ENCODE peak calls at places on chromosome 5, in five cellular contexts. Q is astrocyte of the spinal cord; B is NCI-H1092; A is stimulated activated CD4-positive, alpha-beta T cell treated with anti-CD3 and anti-CD28 coated beads, Interleukin-2, amount 100 ng/mL, for 24 hours; E is cardiac septum. L is an unnamed sample.

GRCh38 chr5:67246546-67246945 is 49.9 kb upstream of the CD180 start:
- DNase-seq in Q (no peak), B (no peak), A (no peak), E (no peak), L (no peak)

GRCh38 chr5:125717209-125717608 is 706.0 kb upstream of the GRAMD2B start:
- DNase-seq in Q (peak; percentile 86), B (no peak), A (no peak), E (no peak), L (no peak)

GRCh38 chr5:53908752-53909151 is 348.3 kb downstream of the NDUFS4 start:
- DNase-seq in Q (no peak), B (no peak), A (no peak), E (no peak), L (no peak)

GRCh38 chr5:32471784-32472183 is 27.2 kb upstream of the ZFR start:
- DNase-seq in Q (no peak), B (no peak), A (no peak), E (no peak), L (no peak)

GRCh38 chr5:57311921-57312320 is 138.1 kb downstream of the GPBP1 start:
- DNase-seq in Q (no peak), B (no peak), A (no peak), E (no peak), L (no peak)

GRCh38 chr5:173825215-173825865 is 62.8 kb upstream of the CPEB4 start:
- DNase-seq in Q (no peak), B (no peak), A (no peak), E (no peak), L (no peak)

GRCh38 chr5:151037561-151038291 is 17.3 kb downstream of the GPX3 start:
- DNase-seq in Q (peak; percentile 56), B (no peak), A (no peak), E (no peak), L (no peak)

GRCh38 chr5:130529716-130530485 is 625.6 kb downstream of the CHSY3 start:
- DNase-seq in Q (no peak), B (no peak), A (no peak), E (no peak), L (no peak)

GRCh38 chr5:172946146-172946545 is 13.1 kb upstream of the RPL26L1 start:
- DNase-seq in Q (no peak), B (no peak), A (no peak), E (no peak), L (no peak)

GRCh38 chr5:146820987-146821386 is 57.6 kb downstream of the PPP2R2B start:
- DNase-seq in Q (no peak), B (no peak), A (no peak), E (no peak), L (no peak)

GRCh38 chr5:177005619-177006264 is 837 bp downstream of the UIMC1 start:
- DNase-seq in Q (peak; percentile 74), B (no peak), A (peak; percentile 76), E (peak; percentile 91), L (peak; percentile 86)

GRCh38 chr5:62306494-62307363 is 723 bp downstream of the KIF2A start:
- DNase-seq in Q (peak; percentile 37), B (no peak), A (peak; percentile 68), E (peak; percentile 76), L (peak; percentile 65)

GRCh38 chr5:654071-654778 is 38.9 kb downstream of the TPPP start:
- DNase-seq in Q (no peak), B (no peak), A (no peak), E (peak; percentile 43), L (no peak)

GRCh38 chr5:8961219-8961618 is 584.7 kb downstream of the SEMA5A start:
- DNase-seq in Q (no peak), B (no peak), A (no peak), E (no peak), L (no peak)

GRCh38 chr5:1003296-1003937 is 5.2 kb upstream of the NKD2 start:
- DNase-seq in Q (no peak), B (no peak), A (peak; percentile 19), E (peak; percentile 43), L (no peak)

GRCh38 chr5:83059341-83059740 is 17.9 kb downstream of the TMEM167A start:
- DNase-seq in Q (no peak), B (no peak), A (no peak), E (no peak), L (no peak)

GRCh38 chr5:133232011-133232410 is 180.2 kb downstream of the HSPA4 start:
- DNase-seq in Q (no peak), B (no peak), A (no peak), E (no peak), L (no peak)

GRCh38 chr5:18754201-18754600 is 1119.9 kb downstream of the TAF11L14 start:
- DNase-seq in Q (no peak), B (no peak), A (no peak), E (no peak), L (no peak)

GRCh38 chr5:178420424-178420823 is 169.8 kb downstream of the COL23A1 start:
- DNase-seq in Q (no peak), B (no peak), A (no peak), E (no peak), L (no peak)

GRCh38 chr5:80109549-80110478 is 74.7 kb downstream of the THBS4 start:
- DNase-seq in Q (no peak), B (peak; percentile 87), A (no peak), E (peak; percentile 84), L (no peak)

GRCh38 chr5:179264053-179264540 is 81.2 kb downstream of the ADAMTS2 start:
- DNase-seq in Q (no peak), B (no peak), A (peak; percentile 6), E (peak; percentile 38), L (no peak)

GRCh38 chr5:112174959-112175594 is 244.0 kb downstream of the EPB41L4A start:
- DNase-seq in Q (peak; percentile 48), B (peak; percentile 7), A (no peak), E (no peak), L (peak; percentile 68)

GRCh38 chr5:98770158-98770910 is 3.1 kb upstream of the RGMB start:
- DNase-seq in Q (peak; percentile 80), B (peak; percentile 48), A (peak; percentile 41), E (no peak), L (peak; percentile 84)

GRCh38 chr5:58069846-58070245 is 390.0 kb downstream of the PLK2 start:
- DNase-seq in Q (no peak), B (no peak), A (no peak), E (no peak), L (no peak)

GRCh38 chr5:122896598-122897282 is 51.3 kb downstream of the SNX24 start:
- DNase-seq in Q (peak; percentile 34), B (no peak), A (no peak), E (no peak), L (peak; percentile 38)

GRCh38 chr5:6504677-6505414 is 56.2 kb downstream of the UBE2QL1 start:
- DNase-seq in Q (peak; percentile 68), B (peak; percentile 78), A (no peak), E (peak; percentile 33), L (peak; percentile 12)

GRCh38 chr5:147961208-147961749 is 54.9 kb upstream of the C5orf46 start:
- DNase-seq in Q (no peak), B (no peak), A (no peak), E (no peak), L (no peak)

GRCh38 chr5:13625616-13626198 is 318.8 kb downstream of the DNAH5 start:
- DNase-seq in Q (peak; percentile 50), B (no peak), A (no peak), E (no peak), L (no peak)

GRCh38 chr5:10695055-10695649 is 65.9 kb downstream of the DAP start:
- DNase-seq in Q (peak; percentile 75), B (peak; percentile 77), A (no peak), E (peak; percentile 88), L (peak; percentile 72)

GRCh38 chr5:125560476-125561225 is 814.2 kb upstream of the ZNF608 start:
- DNase-seq in Q (peak; percentile 35), B (no peak), A (no peak), E (no peak), L (no peak)

GRCh38 chr5:32297181-32298055 is 15.3 kb downstream of the MTMR12 start:
- DNase-seq in Q (no peak), B (no peak), A (no peak), E (no peak), L (peak; percentile 24)

GRCh38 chr5:78813906-78814518 is 165.4 kb upstream of the LHFPL2 start:
- DNase-seq in Q (no peak), B (no peak), A (no peak), E (no peak), L (no peak)

GRCh38 chr5:144227363-144227762 is 56.7 kb downstream of the KCTD16 start:
- DNase-seq in Q (no peak), B (no peak), A (no peak), E (no peak), L (no peak)

GRCh38 chr5:52861368-52861767 is 73.7 kb downstream of the ITGA1 start:
- DNase-seq in Q (no peak), B (no peak), A (no peak), E (no peak), L (no peak)

GRCh38 chr5:32578764-32579163 is 6.6 kb upstream of the SUB1 start:
- DNase-seq in Q (no peak), B (no peak), A (no peak), E (no peak), L (no peak)

GRCh38 chr5:121968910-121969607 is 7.3 kb downstream of the SRFBP1 start:
- DNase-seq in Q (peak; percentile 98), B (no peak), A (no peak), E (no peak), L (peak; percentile 100)

GRCh38 chr5:86786955-86787354 is 169.2 kb downstream of the COX7C start:
- DNase-seq in Q (no peak), B (no peak), A (no peak), E (no peak), L (no peak)

GRCh38 chr5:84372066-84372700 is 12.5 kb downstream of the EDIL3 start:
- DNase-seq in Q (peak; percentile 88), B (no peak), A (no peak), E (no peak), L (no peak)